ENCODE peak calls at places on chromosome 17, in ten cellular contexts. W is left ventricle myocardium inferior, P is WTC11, S is left lung, Q is Peyer's patch, G is colonic mucosa, T is transverse colon, Z is AG04450, B is B cell, K is lung. O is an unnamed sample.
A peak's percentile ranks its signal among the peaks of the same experiment; 100 is the strongest.

GRCh38 chr17:81512560-81512983 is at the start of gene ACTG1:
- DNase-seq in P (peak; percentile 88), K (peak; percentile 93), Z (peak; percentile 72), T (peak; percentile 94), Q (peak; percentile 96), S (peak; percentile 96), G (peak; percentile 93), W (peak; percentile 93), B (peak; percentile 99), O (peak; percentile 90)

GRCh38 chr17:12320286-12320685 is 299.6 kb downstream of the MAP2K4 start:
- DNase-seq in Q (no peak), B (no peak), S (no peak), P (no peak), T (no peak), W (no peak), Z (peak; percentile 55), G (no peak), K (no peak), O (no peak)

GRCh38 chr17:7496470-7497227 is 12.5 kb downstream of the POLR2A start:
- DNase-seq in Q (no peak), S (no peak), B (no peak), Z (no peak), K (no peak), W (no peak), G (no peak), T (no peak), P (no peak), O (no peak)

GRCh38 chr17:49434821-49435581 is 20.3 kb upstream of the PHB1 start:
- DNase-seq in G (peak; percentile 48), B (peak; percentile 69), Z (no peak), W (no peak), K (no peak), P (peak; percentile 87), Q (peak; percentile 69), T (peak; percentile 31), S (no peak), O (no peak)

GRCh38 chr17:49365667-49366066 is 3.6 kb upstream of the ZNF652 start:
- DNase-seq in S (no peak), Q (peak; percentile 51), B (no peak), P (peak; percentile 52), G (no peak), K (no peak), Z (no peak), W (no peak), T (no peak), O (no peak)

GRCh38 chr17:77254961-77255741 is 114.4 kb downstream of the SEC14L1 start:
- DNase-seq in P (no peak), W (no peak), Z (peak; percentile 50), B (no peak), K (peak; percentile 82), Q (no peak), S (peak; percentile 85), G (no peak), T (no peak), O (no peak)

GRCh38 chr17:30565073-30565935 is 88.1 kb downstream of the GOSR1 start:
- DNase-seq in Q (no peak), G (no peak), W (no peak), T (no peak), K (no peak), B (no peak), Z (no peak), S (no peak), P (peak; percentile 50), O (no peak)

GRCh38 chr17:29659155-29659554 is 36.4 kb upstream of the CORO6 start:
- DNase-seq in K (no peak), T (no peak), P (no peak), B (no peak), G (no peak), W (no peak), S (no peak), Q (no peak), Z (no peak), O (no peak)

GRCh38 chr17:50524838-50525237 is 7.7 kb upstream of the EPN3 start:
- DNase-seq in T (no peak), K (no peak), G (no peak), W (no peak), S (peak; percentile 67), P (no peak), Z (no peak), Q (no peak), B (no peak), O (no peak)

DNA sequence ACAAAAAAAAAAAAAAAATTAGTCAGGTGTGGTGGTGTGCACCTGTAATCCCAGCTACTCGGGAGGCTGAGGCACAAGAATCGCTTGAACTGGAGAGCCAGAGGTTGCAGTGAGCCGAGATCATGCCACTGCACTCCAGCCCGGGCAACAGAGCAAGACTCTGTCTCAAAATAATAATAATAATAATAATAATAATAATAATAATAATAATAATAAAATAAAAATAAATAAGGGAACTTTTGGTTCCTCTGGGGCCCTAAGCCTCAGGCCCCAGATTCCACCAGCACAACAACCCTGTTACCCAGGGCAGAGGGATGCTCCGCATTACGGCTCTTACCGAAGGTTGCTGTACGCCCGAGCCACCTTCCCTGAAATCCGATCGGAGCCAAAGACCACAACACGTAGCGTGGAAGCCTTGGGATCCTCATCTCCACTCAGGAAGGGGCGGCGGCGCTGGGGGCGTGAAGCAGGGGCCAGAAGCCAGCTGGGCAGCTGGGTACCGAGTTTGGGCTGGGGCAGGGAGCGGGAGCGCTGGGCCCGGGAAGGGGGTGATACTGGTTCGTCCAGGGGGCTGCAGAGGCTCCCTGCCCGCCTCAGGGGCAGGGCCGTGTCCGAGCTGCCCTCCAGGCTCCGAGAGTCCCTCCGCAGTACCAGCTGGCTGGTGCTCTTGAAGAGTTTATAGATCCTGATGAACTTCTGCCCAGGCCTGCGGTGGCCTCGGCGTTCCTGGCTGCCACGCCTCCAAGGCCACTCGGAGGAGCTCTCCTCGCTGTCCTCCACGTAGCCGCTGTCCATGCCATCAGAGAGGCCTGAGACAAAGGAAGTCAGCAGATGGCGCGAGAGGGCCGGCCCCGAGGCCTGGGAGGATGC is 20.6 kb upstream of the PIK3R6 start:
- DNase-seq in Z (no peak), S (no peak), P (peak; percentile 89), B (no peak), Q (no peak), K (no peak), T (no peak), G (peak; percentile 38), W (peak; percentile 52), O (peak; percentile 40)
- TF ChIP-seq CTCF in Z (peak; percentile 20), S (no peak), P (no peak), B (no peak), Q (no peak), K (no peak), T (no peak), G (no peak), W (peak; percentile 60), O (no peak)

GRCh38 chr17:58595194-58595792 is 80.9 kb upstream of the MTMR4 start:
- DNase-seq in Z (no peak), W (no peak), Q (no peak), K (no peak), T (no peak), B (no peak), G (no peak), S (no peak), P (no peak), O (no peak)

GRCh38 chr17:58590377-58590776 is 75.9 kb upstream of the MTMR4 start:
- DNase-seq in G (no peak), B (no peak), P (no peak), K (no peak), Q (no peak), S (no peak), T (no peak), Z (no peak), W (no peak), O (no peak)

GRCh38 chr17:58587713-58588117 is 73.3 kb upstream of the MTMR4 start:
- DNase-seq in S (no peak), Z (no peak), B (peak; percentile 68), Q (peak; percentile 74), G (peak; percentile 40), T (peak; percentile 54), K (peak; percentile 47), W (peak; percentile 42), P (peak; percentile 77), O (peak; percentile 49)

GRCh38 chr17:58593121-58593520 is 78.7 kb upstream of the MTMR4 start:
- DNase-seq in Q (no peak), Z (no peak), P (no peak), T (no peak), B (no peak), W (no peak), K (no peak), G (no peak), S (no peak), O (no peak)

GRCh38 chr17:58591455-58591854 is 77.0 kb upstream of the MTMR4 start:
- DNase-seq in Q (no peak), P (no peak), Z (no peak), W (no peak), G (no peak), S (no peak), K (no peak), T (no peak), B (no peak), O (no peak)
- TF ChIP-seq CTCF in Q (no peak), P (peak; percentile 15), Z (peak; percentile 4), W (no peak), G (no peak), S (no peak), K (no peak), T (no peak), B (no peak), O (no peak)

DNA sequence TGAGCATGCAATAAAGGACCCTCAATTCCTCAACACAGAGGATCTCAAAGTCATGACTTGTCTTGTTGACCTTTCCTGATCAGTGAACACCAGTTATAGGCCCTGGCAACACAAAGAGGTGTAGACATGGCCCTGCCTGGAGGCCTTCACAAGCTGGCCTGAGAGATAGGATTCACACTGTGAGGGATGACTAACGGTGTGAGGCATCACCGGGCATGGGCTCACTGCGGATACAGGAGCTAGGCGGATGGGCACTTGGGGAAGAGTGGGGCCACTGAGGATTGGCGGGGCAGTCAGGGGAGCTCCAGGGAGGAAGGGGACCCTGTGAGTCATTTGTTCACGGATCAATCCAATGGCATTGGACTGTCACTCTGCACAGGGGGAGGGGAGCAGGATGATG is 117.4 kb downstream of the SDK2 start:
- DNase-seq in Q (no peak), P (no peak), Z (no peak), G (no peak), S (no peak), W (no peak), B (no peak), K (no peak), T (no peak), O (no peak)
- TF ChIP-seq CTCF in Q (no peak), P (no peak), Z (no peak), G (no peak), S (no peak), W (no peak), B (no peak), K (no peak), T (no peak), O (no peak)

DNA sequence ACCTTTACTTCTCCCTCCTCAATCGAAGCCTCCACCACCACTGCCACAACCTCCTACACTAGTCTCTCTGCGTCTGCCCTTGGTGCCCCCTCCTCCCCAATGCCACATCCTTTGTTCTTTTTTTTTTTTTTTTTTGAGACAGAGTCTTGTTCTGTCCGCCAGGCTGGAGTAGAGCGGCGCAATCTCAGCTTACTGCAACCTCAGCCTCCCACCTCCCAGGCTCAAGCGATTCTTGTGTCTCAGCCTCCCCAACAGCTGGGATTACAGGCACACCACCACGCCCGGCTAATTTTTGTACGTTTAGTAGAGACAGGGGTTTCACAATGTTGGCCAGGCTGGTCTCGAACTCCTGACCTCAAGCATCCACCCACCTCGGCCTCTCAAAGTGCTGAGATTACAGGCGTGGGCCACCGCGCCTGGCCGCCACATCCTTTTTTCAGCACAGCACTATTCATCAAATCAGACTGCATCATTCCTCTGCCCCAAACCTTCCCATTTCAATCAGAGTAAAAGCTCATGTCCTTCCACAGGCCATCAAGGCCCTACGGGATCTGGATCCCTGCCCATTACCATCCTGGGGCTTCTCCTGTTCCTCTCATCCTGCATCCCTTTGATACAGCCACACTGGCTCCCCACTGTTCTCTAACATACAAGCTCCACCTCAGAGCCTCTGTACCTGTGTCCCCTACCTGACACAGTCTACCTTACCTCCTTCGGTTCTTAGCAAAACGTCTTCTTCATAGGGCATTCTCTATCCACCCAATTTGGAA is 2.0 kb downstream of the KLHL11 start:
- DNase-seq in Q (no peak), Z (no peak), G (no peak), B (no peak), W (no peak), S (no peak), T (no peak), P (no peak), K (no peak), O (no peak)
- TF ChIP-seq CTCF in Q (no peak), Z (no peak), G (no peak), B (no peak), W (no peak), S (no peak), T (no peak), P (no peak), K (no peak), O (no peak)